ENCODE peak calls at places on chromosomes 11 and 22, in five cellular contexts. K, C, T, W and I are unnamed samples.

GRCh38 chr11:131923309-131923708 is 552.9 kb downstream of the NTM start:
- DNase-seq in K (no peak), C (peak), T (no peak), W (no peak), I (no peak)

GRCh38 chr11:23364076-23364475 is 503.8 kb upstream of the CCDC179 start:
- DNase-seq in K (no peak), C (peak), T (no peak), W (no peak), I (no peak)

GRCh38 chr11:94519478-94520084 is 7.3 kb downstream of the C11orf97 start:
- DNase-seq in K (peak), C (peak), T (peak), W (no peak), I (no peak)

GRCh38 chr11:117044287-117045035 is 53.8 kb downstream of the SIK3 start:
- DNase-seq in K (no peak), C (no peak), T (no peak), W (no peak), I (no peak)

GRCh38 chr11:9002920-9003572 is 755 bp downstream of the NRIP3 start:
- DNase-seq in K (no peak), C (no peak), T (no peak), W (no peak), I (no peak)

GRCh38 chr11:57641011-57641410 is 8.7 kb downstream of the YPEL4 start:
- DNase-seq in K (peak), C (no peak), T (no peak), W (no peak), I (no peak)

GRCh38 chr11:122917311-122917710 is 34.8 kb downstream of the JHY start:
- DNase-seq in K (no peak), C (peak), T (no peak), W (no peak), I (no peak)

GRCh38 chr11:114075891-114076441 is 16.5 kb downstream of the ZBTB16 start:
- DNase-seq in K (peak), C (peak), T (peak), W (no peak), I (peak)

GRCh38 chr11:108975641-108976071 is 310.8 kb downstream of the DDX10 start:
- DNase-seq in K (no peak), C (no peak), T (no peak), W (no peak), I (no peak)

GRCh38 chr11:118913411-118914125 is 12.2 kb downstream of the BCL9L start:
- DNase-seq in K (no peak), C (no peak), T (no peak), W (no peak), I (no peak)

GRCh38 chr11:97732011-97732632 is 1288.6 kb upstream of the CNTN5 start:
- DNase-seq in K (no peak), C (no peak), T (no peak), W (no peak), I (peak)

GRCh38 chr22:40418366-40419201 is 48.2 kb downstream of the SGSM3 start:
- DNase-seq in K (peak), C (peak), T (no peak), W (no peak), I (no peak)

GRCh38 chr11:115377882-115378296 is 126.3 kb downstream of the CADM1 start:
- DNase-seq in K (no peak), C (peak), T (no peak), W (no peak), I (peak)

GRCh38 chr11:116396332-116396731 is 376.5 kb downstream of the BUD13 start:
- DNase-seq in K (no peak), C (no peak), T (no peak), W (no peak), I (no peak)

GRCh38 chr11:116984186-116984585 is 114.0 kb downstream of the SIK3 start:
- DNase-seq in K (no peak), C (peak), T (no peak), W (no peak), I (peak)

GRCh38 chr11:132202621-132203020 is 832.2 kb downstream of the NTM start:
- DNase-seq in K (no peak), C (peak), T (no peak), W (no peak), I (no peak)

GRCh38 chr11:77092382-77092781 is 10.3 kb upstream of the OMP start:
- DNase-seq in K (no peak), C (no peak), T (no peak), W (no peak), I (no peak)

GRCh38 chr11:70573701-70574151 is 175.4 kb downstream of the CTTN start:
- DNase-seq in K (no peak), C (no peak), T (no peak), W (no peak), I (no peak)

GRCh38 chr11:134124660-134125451 is 56.0 kb downstream of the JAM3 start:
- DNase-seq in K (no peak), C (peak), T (peak), W (no peak), I (no peak)

GRCh38 chr11:28679795-28680194 is 571.6 kb downstream of the METTL15 start:
- DNase-seq in K (no peak), C (peak), T (no peak), W (no peak), I (no peak)

GRCh38 chr11:1127664-1128162 is 30.0 kb upstream of the MUC5AC start:
- DNase-seq in K (no peak), C (no peak), T (peak), W (no peak), I (no peak)

GRCh38 chr11:72777755-72778278 is 16.0 kb downstream of the STARD10 start:
- DNase-seq in K (no peak), C (no peak), T (no peak), W (no peak), I (peak)

GRCh38 chr22:23260645-23261581 is 80.6 kb downstream of the BCR start:
- DNase-seq in K (peak), C (no peak), T (no peak), W (no peak), I (no peak)

GRCh38 chr11:2699185-2699530 is 636 bp downstream of the KCNQ1OT1 start:
- DNase-seq in K (no peak), C (peak), T (peak), W (no peak), I (no peak)

GRCh38 chr11:124943242-124943641 is 7.4 kb upstream of the HEPACAM start:
- DNase-seq in K (no peak), C (no peak), T (no peak), W (no peak), I (peak)

GRCh38 chr11:70159612-70160570 is 43.2 kb upstream of the FADD start:
- DNase-seq in K (no peak), C (peak), T (no peak), W (no peak), I (no peak)

GRCh38 chr11:26234451-26234850 is 97.5 kb upstream of the ANO3 start:
- DNase-seq in K (no peak), C (peak), T (no peak), W (no peak), I (no peak)

GRCh38 chr11:96324912-96325311 is 18.1 kb downstream of the MAML2 start:
- DNase-seq in K (no peak), C (peak), T (no peak), W (no peak), I (no peak)

GRCh38 chr11:125070699-125071254 is 7.7 kb downstream of the SLC37A2 start:
- DNase-seq in K (peak), C (peak), T (no peak), W (peak), I (peak)

GRCh38 chr11:79403839-79404238 is 37.0 kb downstream of the TENM4 start:
- DNase-seq in K (no peak), C (no peak), T (no peak), W (no peak), I (no peak)

GRCh38 chr11:79404325-79404724 is 36.5 kb downstream of the TENM4 start:
- DNase-seq in K (no peak), C (peak), T (no peak), W (no peak), I (no peak)

GRCh38 chr11:79402912-79403311 is 37.9 kb downstream of the TENM4 start:
- DNase-seq in K (no peak), C (no peak), T (no peak), W (no peak), I (no peak)

GRCh38 chr11:79400206-79400605 is 40.6 kb downstream of the TENM4 start:
- DNase-seq in K (no peak), C (no peak), T (no peak), W (no peak), I (no peak)

DNA sequence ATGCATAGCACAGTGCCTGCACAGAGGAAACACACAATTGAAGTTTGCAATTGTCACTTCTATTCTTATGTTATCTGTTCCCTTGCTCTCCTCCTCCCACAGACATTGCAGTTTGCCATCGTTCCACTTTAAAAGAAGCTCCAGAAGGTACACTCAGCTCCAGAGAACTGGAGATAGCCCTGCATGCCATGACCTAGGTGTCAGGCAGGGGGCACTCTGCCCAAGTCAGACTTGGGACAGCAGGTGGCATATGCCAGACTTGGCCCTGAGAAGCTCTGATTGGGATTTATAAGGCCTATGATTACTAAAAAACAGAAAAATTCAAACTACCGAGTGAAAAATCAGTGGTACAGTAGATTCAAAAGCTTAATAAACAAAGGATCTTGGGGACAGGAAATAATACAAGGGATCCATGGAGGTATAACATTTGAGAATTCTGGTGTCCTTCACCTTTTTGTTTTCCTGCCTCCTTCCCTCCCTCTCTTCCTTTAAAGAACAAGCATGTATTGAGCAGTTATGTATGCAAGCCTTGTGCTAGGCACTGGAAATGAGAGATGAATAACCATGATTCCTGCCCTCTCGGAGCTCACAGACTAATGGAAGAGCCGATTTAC is 40.0 kb downstream of the TENM4 start:
- DNase-seq in K (peak), C (peak), T (peak), W (no peak), I (peak)
- TF ChIP-seq MXI1 in K (no peak), C (no peak), T (no peak), W (no peak), I (no peak)

GRCh38 chr22:46008836-46009596 is 32.1 kb upstream of the WNT7B start:
- DNase-seq in K (no peak), C (no peak), T (no peak), W (no peak), I (no peak)

GRCh38 chr22:46006379-46007002 is 29.5 kb upstream of the WNT7B start:
- DNase-seq in K (peak), C (peak), T (peak), W (no peak), I (peak)

GRCh38 chr22:46007003-46007847 is 30.3 kb upstream of the WNT7B start:
- DNase-seq in K (no peak), C (peak), T (peak), W (no peak), I (no peak)

GRCh38 chr22:46008291-46008690 is 31.3 kb upstream of the WNT7B start:
- DNase-seq in K (no peak), C (no peak), T (peak), W (no peak), I (no peak)

GRCh38 chr22:46007848-46008261 is 30.9 kb upstream of the WNT7B start:
- DNase-seq in K (no peak), C (peak), T (peak), W (no peak), I (no peak)
- TF ChIP-seq MXI1 in K (no peak), C (no peak), T (no peak), W (no peak), I (no peak)

DNA sequence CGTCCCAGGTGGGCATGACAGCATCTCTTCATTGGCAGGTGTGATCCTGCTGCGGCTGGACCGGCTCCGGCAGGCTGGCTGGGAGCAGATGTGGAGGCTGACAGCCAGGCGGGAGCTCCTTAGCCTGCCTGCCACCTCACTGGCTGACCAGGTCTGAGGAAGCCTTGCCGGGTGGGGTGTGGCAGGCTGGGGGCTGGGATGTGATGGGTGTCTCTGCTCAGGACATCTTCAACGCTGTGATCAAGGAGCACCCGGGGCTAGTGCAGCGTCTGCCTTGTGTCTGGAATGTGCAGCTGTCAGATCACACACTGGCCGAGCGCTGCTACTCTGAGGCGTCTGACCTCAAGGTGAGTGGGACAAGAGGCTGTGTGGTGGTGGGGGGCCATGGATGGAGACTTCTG is 3.5 kb downstream of the LARGE2 start:
- DNase-seq in K (no peak), C (no peak), T (no peak), W (no peak), I (no peak)
- TF ChIP-seq MXI1 in K (no peak), C (no peak), T (no peak), W (no peak), I (no peak)

GRCh38 chr11:129595043-129595962 is 219.7 kb downstream of the BARX2 start:
- DNase-seq in K (no peak), C (no peak), T (no peak), W (no peak), I (no peak)

GRCh38 chr11:129590753-129591475 is 215.3 kb downstream of the BARX2 start:
- DNase-seq in K (no peak), C (no peak), T (no peak), W (no peak), I (no peak)

GRCh38 chr11:129591527-129591926 is 215.9 kb downstream of the BARX2 start:
- DNase-seq in K (no peak), C (no peak), T (no peak), W (no peak), I (no peak)

GRCh38 chr11:129592191-129592590 is 216.5 kb downstream of the BARX2 start:
- DNase-seq in K (no peak), C (no peak), T (no peak), W (no peak), I (no peak)

GRCh38 chr11:129593098-129593497 is 217.4 kb downstream of the BARX2 start:
- DNase-seq in K (no peak), C (no peak), T (no peak), W (no peak), I (no peak)
- TF ChIP-seq MXI1 in K (no peak), C (no peak), T (no peak), W (no peak), I (no peak)

GRCh38 chr11:19382131-19382611 is 141.4 kb upstream of the E2F8 start:
- DNase-seq in K (no peak), C (no peak), T (no peak), W (no peak), I (no peak)
- TF ChIP-seq MXI1 in K (no peak), C (no peak), T (no peak), W (no peak), I (no peak)

DNA sequence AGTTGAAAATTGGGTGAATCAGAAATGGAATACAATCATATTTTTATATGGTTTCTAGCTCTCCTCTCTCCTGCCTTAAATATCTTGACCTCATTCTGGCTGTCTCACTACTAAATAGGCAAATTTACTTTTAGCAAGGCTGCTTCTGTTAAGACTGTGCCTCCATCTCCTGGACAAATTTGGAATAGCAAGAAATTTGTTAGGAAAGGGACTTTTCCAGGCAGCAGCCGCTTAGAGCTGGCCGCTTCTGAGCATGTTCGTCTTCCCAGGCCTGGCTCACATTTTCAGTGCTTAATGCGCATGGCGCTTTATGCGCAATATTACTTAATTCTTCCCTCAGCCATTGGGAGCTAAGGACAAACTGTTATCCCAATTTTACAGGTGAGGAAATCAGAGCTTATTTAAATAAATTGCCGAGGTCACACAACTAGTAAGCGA is 1.7 kb upstream of the PEX26 start:
- DNase-seq in K (peak), C (peak), T (peak), W (no peak), I (peak)
- TF ChIP-seq MXI1 in K (no peak), C (no peak), T (peak), W (no peak), I (no peak)

GRCh38 chr11:46250071-46251052 is 27.1 kb upstream of the CREB3L1 start:
- DNase-seq in K (no peak), C (peak), T (no peak), W (no peak), I (no peak)

GRCh38 chr11:46247090-46247489 is 30.4 kb upstream of the CREB3L1 start:
- DNase-seq in K (no peak), C (no peak), T (no peak), W (no peak), I (no peak)

GRCh38 chr11:46247664-46248063 is 29.8 kb upstream of the CREB3L1 start:
- DNase-seq in K (peak), C (peak), T (no peak), W (no peak), I (peak)

GRCh38 chr11:46249103-46249942 is 28.1 kb upstream of the CREB3L1 start:
- DNase-seq in K (peak), C (peak), T (no peak), W (no peak), I (no peak)

DNA sequence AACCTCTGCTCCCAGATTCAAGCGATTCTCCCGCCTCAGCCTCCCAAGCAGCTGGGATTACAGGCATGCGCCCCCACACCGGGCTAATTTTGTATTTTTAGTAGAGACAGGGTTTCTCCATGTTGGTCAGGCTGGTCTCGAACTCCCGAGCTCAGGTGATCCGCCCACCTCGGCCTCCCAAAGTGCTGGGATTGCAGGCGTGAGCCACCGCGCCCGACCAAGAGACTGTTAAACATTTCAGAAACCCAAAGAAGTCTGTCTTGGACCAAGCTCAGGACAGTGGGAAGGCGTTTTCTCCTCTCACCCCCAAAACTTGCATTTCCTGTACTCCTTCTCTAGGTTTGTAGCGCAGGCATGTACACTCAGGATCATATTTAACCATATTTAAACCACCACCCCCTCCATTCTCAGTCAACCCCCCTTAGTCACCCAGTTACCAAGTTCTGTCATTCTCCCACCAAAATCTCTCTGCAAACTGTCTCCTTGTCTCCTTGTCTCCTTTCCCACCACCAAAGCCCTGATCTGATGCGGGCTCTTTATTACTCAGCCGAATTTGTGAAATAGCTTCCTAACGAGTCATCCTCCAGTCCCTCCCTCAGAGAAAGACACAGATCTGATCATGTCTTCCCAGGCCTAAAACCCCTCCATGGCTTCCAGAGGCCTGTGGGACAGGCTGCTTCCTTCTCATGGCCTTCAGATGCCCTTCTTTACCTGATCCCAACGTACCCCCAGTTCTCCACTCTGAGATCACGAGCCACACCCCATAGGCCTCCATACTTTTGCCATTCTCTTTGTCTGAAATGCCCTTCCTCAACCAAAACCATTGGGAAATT is 29.0 kb upstream of the CREB3L1 start:
- DNase-seq in K (peak), C (peak), T (no peak), W (no peak), I (peak)
- TF ChIP-seq MXI1 in K (no peak), C (no peak), T (no peak), W (no peak), I (no peak)

GRCh38 chr11:126654886-126655806 is 299.7 kb downstream of the ST3GAL4 start:
- DNase-seq in K (no peak), C (no peak), T (no peak), W (no peak), I (no peak)
- TF ChIP-seq MXI1 in K (no peak), C (no peak), T (no peak), W (no peak), I (no peak)

DNA sequence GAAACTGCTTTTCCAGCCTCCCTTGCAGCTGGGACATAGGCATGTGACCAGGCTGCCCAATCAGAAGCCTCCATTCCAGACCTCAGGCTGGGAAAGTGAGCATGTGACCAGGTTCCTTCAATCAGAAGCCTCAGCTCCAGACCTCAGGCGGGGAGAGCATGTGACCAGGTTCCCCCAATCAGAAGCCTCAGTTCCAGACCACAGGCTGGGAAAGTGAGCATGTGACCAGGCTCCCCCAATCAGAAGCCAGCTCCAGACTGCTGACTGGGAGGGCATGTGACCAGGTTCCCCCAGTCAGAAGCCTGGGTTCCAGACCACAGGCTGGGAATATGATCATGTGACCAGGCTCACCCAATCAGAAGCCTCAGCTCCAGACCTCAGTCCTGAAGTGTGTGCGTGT is 11.7 kb upstream of the IL2RB start:
- DNase-seq in K (peak), C (no peak), T (no peak), W (no peak), I (peak)
- TF ChIP-seq MXI1 in K (no peak), C (no peak), T (no peak), W (no peak), I (no peak)